ENCODE peak calls at places on chromosomes 12 and 14, in four cellular contexts. One of them, this sample, is unnamed.

GRCh38 chr12:23731035-23731434 is 218.4 kb downstream of the SOX5 start:
- DNase-seq in esophagus squamous epithelium: no peak
- DNase-seq in AG04450: no peak
- DNase-seq in fibroblast of the aortic adventitia: no peak
- DNase-seq in this sample: no peak

GRCh38 chr12:112881602-112882001 is 25.2 kb upstream of the OAS1 start:
- DNase-seq in esophagus squamous epithelium: no peak
- DNase-seq in AG04450: no peak
- DNase-seq in fibroblast of the aortic adventitia: no peak
- DNase-seq in this sample: no peak

GRCh38 chr14:21100931-21101330 is at the start of gene TMEM253:
- DNase-seq in esophagus squamous epithelium: no peak
- DNase-seq in AG04450: no peak
- DNase-seq in fibroblast of the aortic adventitia: no peak
- DNase-seq in this sample: no peak

GRCh38 chr12:42670719-42671118 is 81.2 kb upstream of the PRICKLE1 start:
- DNase-seq in esophagus squamous epithelium: no peak
- DNase-seq in AG04450: no peak
- DNase-seq in fibroblast of the aortic adventitia: no peak
- DNase-seq in this sample: no peak

GRCh38 chr14:61887628-61888027 is 125.4 kb downstream of the SNAPC1 start:
- DNase-seq in esophagus squamous epithelium: no peak
- DNase-seq in AG04450: no peak
- DNase-seq in fibroblast of the aortic adventitia: no peak
- DNase-seq in this sample: no peak

GRCh38 chr12:111458773-111459172 is 53.0 kb downstream of the SH2B3 start:
- DNase-seq in esophagus squamous epithelium: no peak
- DNase-seq in AG04450: no peak
- DNase-seq in fibroblast of the aortic adventitia: no peak
- DNase-seq in this sample: no peak

GRCh38 chr12:121334513-121335343 is 17.5 kb downstream of the ANAPC5 start:
- DNase-seq in esophagus squamous epithelium: no peak
- DNase-seq in AG04450: peak; percentile 36
- DNase-seq in fibroblast of the aortic adventitia: peak; percentile 84
- DNase-seq in this sample: no peak

GRCh38 chr12:114936148-114937099 is 252.4 kb upstream of the TBX3 start:
- DNase-seq in esophagus squamous epithelium: no peak
- DNase-seq in AG04450: no peak
- DNase-seq in fibroblast of the aortic adventitia: peak; percentile 69
- DNase-seq in this sample: no peak

GRCh38 chr12:68529466-68529865 is 81.2 kb upstream of the RAP1B start:
- DNase-seq in esophagus squamous epithelium: no peak
- DNase-seq in AG04450: no peak
- DNase-seq in fibroblast of the aortic adventitia: peak; percentile 55
- DNase-seq in this sample: no peak

GRCh38 chr12:96136720-96137378 is 57.3 kb upstream of the ELK3 start:
- DNase-seq in esophagus squamous epithelium: no peak
- DNase-seq in AG04450: no peak
- DNase-seq in fibroblast of the aortic adventitia: peak; percentile 9
- DNase-seq in this sample: no peak

GRCh38 chr12:54385251-54385914 is 850 bp upstream of the ZNF385A start:
- DNase-seq in esophagus squamous epithelium: no peak
- DNase-seq in AG04450: no peak
- DNase-seq in fibroblast of the aortic adventitia: no peak
- DNase-seq in this sample: no peak

GRCh38 chr14:93903342-93904184 is 23.6 kb upstream of the FAM181A start:
- DNase-seq in esophagus squamous epithelium: no peak
- DNase-seq in AG04450: no peak
- DNase-seq in fibroblast of the aortic adventitia: no peak
- DNase-seq in this sample: no peak
- TF ChIP-seq CTCF in esophagus squamous epithelium: no peak
- TF ChIP-seq CTCF in AG04450: peak; percentile 27
- TF ChIP-seq CTCF in fibroblast of the aortic adventitia: peak; percentile 28
- TF ChIP-seq CTCF in this sample: no peak

DNA sequence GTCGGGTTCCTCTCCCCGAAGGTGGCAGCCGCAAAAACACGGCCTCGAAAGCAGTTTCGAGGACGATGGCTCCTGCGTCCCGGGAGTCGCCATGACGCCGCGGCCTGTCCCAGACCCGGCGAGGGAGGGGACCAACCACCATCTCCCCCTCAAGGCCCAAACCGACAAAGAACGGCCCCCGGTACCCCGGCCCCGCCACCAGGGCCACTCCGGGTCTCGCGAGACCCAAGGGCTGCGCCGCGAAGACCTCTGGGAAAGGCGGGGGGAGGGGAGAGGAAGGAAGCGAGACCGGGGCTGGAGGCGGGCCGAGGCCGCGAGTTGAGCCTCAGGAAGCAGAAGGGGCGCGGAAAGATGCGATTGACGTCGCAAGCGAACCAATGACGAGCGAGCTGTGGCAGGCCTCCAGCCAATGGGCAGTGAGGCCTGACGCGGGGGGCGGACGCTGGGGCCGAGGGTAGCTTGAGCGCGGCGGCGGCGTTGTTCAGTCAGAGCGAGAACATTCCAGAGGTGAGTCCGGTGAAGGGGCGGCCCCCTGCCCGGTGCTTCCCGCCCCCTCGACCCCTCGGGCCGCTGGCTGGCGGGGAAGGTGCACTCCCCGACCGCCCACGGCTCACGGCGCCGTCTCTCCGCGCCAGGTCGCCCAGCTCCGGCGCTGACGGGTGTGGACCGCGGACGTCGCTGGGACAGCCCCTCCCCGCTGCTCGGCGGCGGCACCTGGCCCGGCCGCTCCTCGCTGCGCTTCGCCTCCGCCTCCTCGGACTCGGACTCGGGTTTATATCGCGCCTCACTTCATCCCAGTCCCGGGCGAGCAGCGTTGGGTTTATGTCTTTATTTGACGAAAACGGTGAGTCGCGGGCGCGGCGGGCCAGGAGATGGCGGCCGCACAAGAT is at the start of gene EIF5:
- DNase-seq in esophagus squamous epithelium: peak; percentile 94
- DNase-seq in AG04450: peak; percentile 97
- DNase-seq in fibroblast of the aortic adventitia: peak; percentile 99
- DNase-seq in this sample: peak; percentile 95
- TF ChIP-seq CTCF in esophagus squamous epithelium: peak; percentile 55
- TF ChIP-seq CTCF in AG04450: peak; percentile 23
- TF ChIP-seq CTCF in fibroblast of the aortic adventitia: peak; percentile 38
- TF ChIP-seq CTCF in this sample: no peak

GRCh38 chr12:55743967-55744931 is 1.3 kb downstream of the GDF11 start:
- DNase-seq in esophagus squamous epithelium: no peak
- DNase-seq in AG04450: no peak
- DNase-seq in fibroblast of the aortic adventitia: no peak
- DNase-seq in this sample: no peak
- TF ChIP-seq CTCF in esophagus squamous epithelium: no peak
- TF ChIP-seq CTCF in AG04450: peak; percentile 6
- TF ChIP-seq CTCF in fibroblast of the aortic adventitia: no peak
- TF ChIP-seq CTCF in this sample: no peak

DNA sequence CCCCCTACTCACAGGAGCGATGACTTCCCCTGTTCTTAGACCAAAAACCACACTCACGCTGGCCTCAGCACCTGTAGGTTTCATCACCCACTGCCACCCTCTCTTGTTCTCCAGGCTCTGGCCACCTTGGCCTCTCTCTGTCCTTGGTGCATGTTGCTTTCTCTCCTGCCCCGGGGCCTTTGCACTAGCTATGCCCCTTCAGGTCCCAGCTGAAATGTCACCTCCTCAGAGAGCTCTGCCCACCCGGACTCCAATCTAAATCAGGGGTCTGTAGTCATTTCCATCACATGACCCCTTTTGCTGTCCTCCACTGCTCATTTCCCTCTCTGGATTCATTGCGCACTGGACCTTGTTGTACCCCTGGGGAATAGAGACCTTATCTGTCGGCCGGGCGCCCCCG is 8.2 kb upstream of the TRPV4 start:
- DNase-seq in esophagus squamous epithelium: no peak
- DNase-seq in AG04450: no peak
- DNase-seq in fibroblast of the aortic adventitia: no peak
- DNase-seq in this sample: no peak
- TF ChIP-seq CTCF in esophagus squamous epithelium: no peak
- TF ChIP-seq CTCF in AG04450: no peak
- TF ChIP-seq CTCF in fibroblast of the aortic adventitia: no peak
- TF ChIP-seq CTCF in this sample: no peak

DNA sequence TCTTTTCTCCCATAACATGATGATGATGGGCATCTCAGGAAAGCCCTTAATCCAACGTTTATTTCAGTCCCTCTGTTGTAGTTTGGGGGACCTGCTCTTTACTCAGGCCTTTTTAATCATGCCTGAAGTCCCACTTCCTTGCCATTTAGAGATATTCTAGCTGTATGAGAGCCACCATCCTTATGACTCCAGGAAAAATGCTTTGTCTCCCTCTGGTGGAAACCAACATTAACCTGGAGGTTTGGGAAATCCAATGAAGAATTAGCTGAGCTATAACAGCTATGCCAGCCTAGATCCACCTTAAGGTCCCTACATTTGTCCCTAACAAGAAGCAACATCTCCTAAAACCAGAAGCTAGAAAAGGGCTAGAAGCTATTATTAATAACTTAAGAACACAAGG is 1399.1 kb downstream of the LRFN5 start:
- DNase-seq in esophagus squamous epithelium: no peak
- DNase-seq in AG04450: no peak
- DNase-seq in fibroblast of the aortic adventitia: peak; percentile 42
- DNase-seq in this sample: no peak
- TF ChIP-seq CTCF in esophagus squamous epithelium: no peak
- TF ChIP-seq CTCF in AG04450: peak; percentile 58
- TF ChIP-seq CTCF in fibroblast of the aortic adventitia: peak; percentile 35
- TF ChIP-seq CTCF in this sample: no peak

DNA sequence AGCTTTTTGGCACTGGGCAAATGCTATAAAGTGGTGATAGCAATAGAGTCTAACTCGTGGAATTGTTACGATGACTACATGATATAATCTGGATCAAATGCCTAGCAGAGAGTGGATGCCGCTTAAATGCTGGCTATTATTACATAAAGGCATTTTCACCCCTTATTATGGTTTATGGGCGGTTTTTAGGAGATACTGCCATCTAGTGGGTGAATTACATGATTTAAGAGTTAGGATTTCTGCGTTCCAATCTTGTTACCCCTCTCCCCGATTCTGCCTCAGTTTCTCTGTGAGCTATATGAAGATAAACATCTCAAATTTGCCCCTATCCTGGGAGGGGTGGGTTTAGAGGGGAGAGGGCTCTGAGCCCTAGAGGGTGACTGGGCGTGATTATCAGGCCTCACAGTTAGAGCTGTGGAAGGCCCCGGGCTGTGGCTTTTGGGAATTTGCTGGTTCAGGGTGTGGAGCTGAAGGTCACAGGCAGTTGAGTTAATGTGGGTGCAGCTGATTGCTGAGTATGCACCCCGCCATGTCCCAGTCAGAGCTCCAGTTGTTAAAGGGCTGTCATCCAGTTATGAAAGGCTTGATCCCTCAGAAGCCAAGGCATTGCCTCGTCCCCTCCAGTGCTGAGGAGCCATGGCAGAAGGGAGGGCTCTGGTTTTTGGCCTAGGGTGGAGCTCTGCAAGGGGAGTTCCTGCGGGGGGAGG is 14.4 kb downstream of the CLSTN3 start:
- DNase-seq in esophagus squamous epithelium: no peak
- DNase-seq in AG04450: no peak
- DNase-seq in fibroblast of the aortic adventitia: peak; percentile 66
- DNase-seq in this sample: no peak
- TF ChIP-seq CTCF in esophagus squamous epithelium: peak; percentile 14
- TF ChIP-seq CTCF in AG04450: peak; percentile 57
- TF ChIP-seq CTCF in fibroblast of the aortic adventitia: peak; percentile 56
- TF ChIP-seq CTCF in this sample: no peak

GRCh38 chr14:63214417-63215196 is 10.4 kb downstream of the RHOJ start:
- DNase-seq in esophagus squamous epithelium: no peak
- DNase-seq in AG04450: no peak
- DNase-seq in fibroblast of the aortic adventitia: no peak
- DNase-seq in this sample: no peak

GRCh38 chr14:63209160-63209559 is 4.9 kb downstream of the RHOJ start:
- DNase-seq in esophagus squamous epithelium: no peak
- DNase-seq in AG04450: no peak
- DNase-seq in fibroblast of the aortic adventitia: no peak
- DNase-seq in this sample: no peak

GRCh38 chr14:63212776-63213500 is 8.7 kb downstream of the RHOJ start:
- DNase-seq in esophagus squamous epithelium: no peak
- DNase-seq in AG04450: no peak
- DNase-seq in fibroblast of the aortic adventitia: no peak
- DNase-seq in this sample: no peak

GRCh38 chr14:63210812-63211211 is 6.6 kb downstream of the RHOJ start:
- DNase-seq in esophagus squamous epithelium: no peak
- DNase-seq in AG04450: no peak
- DNase-seq in fibroblast of the aortic adventitia: no peak
- DNase-seq in this sample: no peak

GRCh38 chr14:63212209-63212608 is 8.0 kb downstream of the RHOJ start:
- DNase-seq in esophagus squamous epithelium: no peak
- DNase-seq in AG04450: no peak
- DNase-seq in fibroblast of the aortic adventitia: no peak
- DNase-seq in this sample: no peak
- TF ChIP-seq CTCF in esophagus squamous epithelium: no peak
- TF ChIP-seq CTCF in AG04450: peak; percentile 29
- TF ChIP-seq CTCF in fibroblast of the aortic adventitia: peak; percentile 22
- TF ChIP-seq CTCF in this sample: no peak

GRCh38 chr14:104230946-104231345 is 92.6 kb downstream of the KIF26A start:
- DNase-seq in esophagus squamous epithelium: no peak
- DNase-seq in AG04450: no peak
- DNase-seq in fibroblast of the aortic adventitia: no peak
- DNase-seq in this sample: no peak
- TF ChIP-seq CTCF in esophagus squamous epithelium: no peak
- TF ChIP-seq CTCF in AG04450: no peak
- TF ChIP-seq CTCF in fibroblast of the aortic adventitia: no peak
- TF ChIP-seq CTCF in this sample: no peak